ENCODE peak calls at places on chromosomes 1 and 21, in seven cellular contexts. H is bronchial epithelial cell, L is epithelial cell of esophagus, F is psoas muscle, N is left ventricle myocardium inferior, Z is stomach, P is lower leg skin. T is an unnamed sample.

GRCh38 chr1:34163792-34164509 is 1.1 kb downstream of the CSMD2 start:
- DNase-seq in H (no peak), Z (no peak), N (no peak), F (peak; percentile 49), L (no peak), P (no peak), T (no peak)

GRCh38 chr1:84742653-84743052 is 52.4 kb upstream of the SSX2IP start:
- DNase-seq in Z (no peak), L (no peak), P (no peak), H (peak; percentile 23), N (no peak), F (no peak), T (no peak)

GRCh38 chr1:42014823-42015222 is 96.1 kb upstream of the HIVEP3 start:
- DNase-seq in L (no peak), N (no peak), P (no peak), H (no peak), Z (no peak), F (no peak), T (no peak)

GRCh38 chr1:205450448-205450847 is 5.4 kb downstream of the BLACAT1 start:
- DNase-seq in L (no peak), P (no peak), N (no peak), H (no peak), F (no peak), Z (no peak), T (no peak)

GRCh38 chr1:233075045-233075444 is 124.6 kb downstream of the NTPCR start:
- DNase-seq in F (no peak), N (no peak), Z (no peak), H (peak; percentile 76), L (peak; percentile 73), P (no peak), T (peak; percentile 51)

GRCh38 chr1:63010898-63011660 is 227.1 kb downstream of the ATG4C start:
- DNase-seq in L (no peak), H (no peak), N (no peak), F (no peak), P (no peak), Z (no peak), T (no peak)

GRCh38 chr1:22414244-22414751 is 37.4 kb upstream of the ZBTB40 start:
- DNase-seq in N (no peak), H (peak; percentile 40), F (no peak), L (no peak), P (no peak), Z (peak; percentile 85), T (no peak)

GRCh38 chr1:244291171-244291866 is 160.4 kb downstream of the ADSS2 start:
- DNase-seq in P (peak; percentile 31), Z (no peak), L (no peak), N (no peak), F (no peak), H (no peak), T (no peak)

GRCh38 chr1:156859523-156860112 is 701 bp upstream of the INSRR start:
- DNase-seq in N (no peak), F (no peak), P (no peak), Z (peak; percentile 25), H (no peak), L (peak; percentile 29), T (no peak)

GRCh38 chr1:43008106-43008424 is 49.4 kb upstream of the SLC2A1 start:
- DNase-seq in N (no peak), Z (no peak), L (no peak), P (no peak), F (no peak), H (no peak), T (no peak)

GRCh38 chr1:89262643-89263042 is 10.0 kb downstream of the GBP5 start:
- DNase-seq in F (no peak), P (no peak), Z (no peak), N (no peak), H (peak; percentile 64), L (peak; percentile 45), T (no peak)

GRCh38 chr1:32681999-32682398 is 20.6 kb downstream of the SYNC start:
- DNase-seq in F (no peak), H (no peak), P (peak; percentile 10), Z (no peak), L (no peak), N (no peak), T (no peak)

GRCh38 chr21:40204956-40205355 is 337.7 kb downstream of the PCP4 start:
- DNase-seq in L (no peak), N (no peak), F (no peak), H (no peak), P (no peak), Z (no peak), T (no peak)

GRCh38 chr1:147504801-147505303 is 36.4 kb upstream of the BCL9 start:
- DNase-seq in N (no peak), L (no peak), P (no peak), Z (no peak), H (no peak), F (peak; percentile 57), T (no peak)

GRCh38 chr1:210129759-210130158 is 102.8 kb upstream of the SERTAD4 start:
- DNase-seq in F (no peak), N (no peak), P (no peak), L (peak; percentile 14), H (no peak), Z (no peak), T (no peak)

GRCh38 chr1:210244746-210245367 is 12.3 kb downstream of the SERTAD4 start:
- DNase-seq in P (no peak), Z (no peak), N (no peak), F (no peak), L (no peak), H (no peak), T (no peak)

GRCh38 chr1:12191242-12192032 is 24.6 kb downstream of the TNFRSF1B start:
- DNase-seq in N (no peak), H (no peak), Z (no peak), L (no peak), F (no peak), P (no peak), T (no peak)

GRCh38 chr1:26092422-26092821 is 19.2 kb upstream of the PDIK1L start:
- DNase-seq in H (no peak), P (no peak), L (no peak), F (no peak), Z (no peak), N (no peak), T (no peak)

GRCh38 chr1:26094677-26095383 is 16.8 kb upstream of the PDIK1L start:
- DNase-seq in Z (no peak), L (no peak), F (peak; percentile 81), P (peak; percentile 89), H (no peak), N (peak; percentile 57), T (no peak)

GRCh38 chr1:26096471-26096870 is 15.2 kb upstream of the PDIK1L start:
- DNase-seq in H (no peak), F (no peak), Z (no peak), N (no peak), P (no peak), L (no peak), T (no peak)

GRCh38 chr1:26090893-26091292 is 20.7 kb upstream of the PDIK1L start:
- DNase-seq in P (no peak), H (no peak), Z (no peak), F (no peak), N (no peak), L (no peak), T (no peak)

GRCh38 chr1:26094076-26094669 is 17.5 kb upstream of the PDIK1L start:
- DNase-seq in L (no peak), P (no peak), H (no peak), N (peak; percentile 70), F (no peak), Z (no peak), T (no peak)
- H3K4me3 ChIP-seq in L (no peak overlapping the region), P (no peak overlapping the region), H (no peak overlapping the region), N (peak overlapping the region; percentile 53), F (peak overlapping the region; percentile 26), Z (no peak overlapping the region), T (no peak overlapping the region)

DNA sequence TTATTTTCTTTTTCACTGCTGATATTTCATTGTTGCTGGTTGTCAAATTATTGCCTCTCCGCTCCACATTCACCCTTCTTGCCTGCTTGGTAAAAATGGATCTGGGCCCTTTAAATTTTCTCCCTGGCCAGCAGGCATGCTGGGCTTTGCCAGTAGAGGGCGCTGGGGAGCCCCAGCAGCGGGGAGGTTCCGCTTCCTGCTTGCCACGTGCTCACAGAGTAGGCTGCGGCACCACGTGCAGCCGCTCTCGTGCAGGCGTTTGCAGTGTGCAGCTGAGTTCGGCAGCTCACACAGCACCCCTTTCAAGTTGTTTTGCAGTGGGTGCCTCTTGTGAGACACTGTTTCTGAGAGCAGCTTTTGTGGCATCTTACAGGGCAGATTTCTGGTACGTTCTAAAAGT is at the start of gene ACTL8:
- DNase-seq in F (no peak), N (no peak), H (no peak), Z (no peak), P (no peak), L (no peak), T (no peak)
- TF ChIP-seq CTCF in F (no peak), N (no peak), H (peak; percentile 2), Z (no peak), P (no peak), L (no peak), T (peak; percentile 68)

GRCh38 chr1:46690931-46691411 is 19.3 kb downstream of the TEX38 start:
- DNase-seq in P (no peak), N (no peak), L (no peak), H (no peak), Z (no peak), F (no peak), T (no peak)

GRCh38 chr1:46687910-46688509 is 16.4 kb downstream of the TEX38 start:
- DNase-seq in F (no peak), H (no peak), P (no peak), L (no peak), Z (no peak), N (no peak), T (no peak)

GRCh38 chr1:46687095-46687659 is 15.5 kb downstream of the TEX38 start:
- DNase-seq in H (peak; percentile 25), N (peak; percentile 70), F (peak; percentile 65), Z (peak; percentile 96), P (peak; percentile 91), L (peak; percentile 66), T (peak; percentile 33)

GRCh38 chr1:46689897-46690296 is 18.2 kb downstream of the TEX38 start:
- DNase-seq in P (no peak), Z (no peak), N (no peak), L (no peak), F (no peak), H (no peak), T (no peak)

DNA sequence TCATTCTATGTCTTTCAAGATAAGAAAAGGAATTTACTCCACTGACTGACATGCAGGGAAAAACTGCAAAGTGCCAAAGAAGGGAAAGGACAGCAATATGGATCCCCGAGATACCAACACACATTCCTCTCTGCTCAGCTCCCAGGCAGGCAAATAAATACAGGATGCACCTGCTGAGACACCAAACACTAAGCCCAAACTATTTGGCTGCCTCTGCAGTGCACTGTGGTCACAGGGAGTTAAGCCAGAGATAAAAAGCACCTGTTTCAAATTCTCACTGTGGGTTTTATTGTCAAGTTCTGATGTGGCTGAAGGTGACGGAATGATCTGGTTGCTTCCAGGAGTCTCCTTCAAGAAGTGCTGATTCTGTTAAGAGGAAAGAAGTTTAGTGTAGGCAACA is 17.7 kb downstream of the TEX38 start:
- DNase-seq in Z (no peak), N (no peak), L (no peak), F (no peak), H (no peak), P (no peak), T (no peak)
- H3K4me3 ChIP-seq in Z (no peak overlapping the region), N (no peak overlapping the region), L (no peak overlapping the region), F (no peak overlapping the region), H (no peak overlapping the region), P (no peak overlapping the region), T (no peak overlapping the region)

GRCh38 chr1:181587870-181588438 is 104.6 kb downstream of the CACNA1E start:
- DNase-seq in H (no peak), N (no peak), P (no peak), F (no peak), L (no peak), Z (no peak), T (no peak)

GRCh38 chr1:181588631-181589030 is 105.3 kb downstream of the CACNA1E start:
- DNase-seq in H (peak; percentile 38), L (peak; percentile 72), Z (no peak), N (no peak), P (no peak), F (no peak), T (no peak)

GRCh38 chr1:181583598-181583997 is 100.3 kb downstream of the CACNA1E start:
- DNase-seq in N (no peak), Z (peak; percentile 37), F (no peak), P (no peak), H (peak; percentile 10), L (peak; percentile 23), T (no peak)
- TF ChIP-seq CTCF in N (peak; percentile 48), Z (no peak), F (peak; percentile 18), P (no peak), H (peak; percentile 57), L (peak; percentile 56), T (no peak)